ENCODE peak calls at places on chromosome 12, in four cellular contexts. One of them, this sample, is unnamed.
A peak's percentile ranks its signal among the peaks of the same experiment; 100 is the strongest.

GRCh38 chr12:81779216-81779615 is 20.1 kb upstream of the PPFIA2 start:
- DNase-seq in tibial nerve: no peak
- DNase-seq in HepG2: no peak
- DNase-seq in CD8-positive, alpha-beta memory T cell: no peak
- DNase-seq in this sample: no peak

GRCh38 chr12:102946042-102946441 is 11.4 kb upstream of the ASCL1 start:
- DNase-seq in tibial nerve: no peak
- DNase-seq in HepG2: no peak
- DNase-seq in CD8-positive, alpha-beta memory T cell: no peak
- DNase-seq in this sample: no peak

GRCh38 chr12:93434305-93434704 is 7.4 kb downstream of the UBE2N start:
- DNase-seq in tibial nerve: no peak
- DNase-seq in HepG2: no peak
- DNase-seq in CD8-positive, alpha-beta memory T cell: no peak
- DNase-seq in this sample: no peak

GRCh38 chr12:63306476-63306875 is 155.5 kb upstream of the AVPR1A start:
- DNase-seq in tibial nerve: no peak
- DNase-seq in HepG2: no peak
- DNase-seq in CD8-positive, alpha-beta memory T cell: no peak
- DNase-seq in this sample: no peak

GRCh38 chr12:546265-546919 is 86.7 kb downstream of the B4GALNT3 start:
- DNase-seq in tibial nerve: no peak
- DNase-seq in HepG2: no peak
- DNase-seq in CD8-positive, alpha-beta memory T cell: no peak
- DNase-seq in this sample: no peak

GRCh38 chr12:105502426-105502930 is 172.0 kb downstream of the C12orf75 start:
- DNase-seq in tibial nerve: no peak
- DNase-seq in HepG2: no peak
- DNase-seq in CD8-positive, alpha-beta memory T cell: no peak
- DNase-seq in this sample: no peak

GRCh38 chr12:79444089-79444488 is 246.7 kb downstream of the PAWR start:
- DNase-seq in tibial nerve: no peak
- DNase-seq in HepG2: no peak
- DNase-seq in CD8-positive, alpha-beta memory T cell: no peak
- DNase-seq in this sample: no peak

GRCh38 chr12:112570096-112570495 is 151.3 kb downstream of the PTPN11 start:
- DNase-seq in tibial nerve: no peak
- DNase-seq in HepG2: no peak
- DNase-seq in CD8-positive, alpha-beta memory T cell: no peak
- DNase-seq in this sample: no peak

GRCh38 chr12:82474798-82475184 is 116.5 kb downstream of the METTL25 start:
- DNase-seq in tibial nerve: no peak
- DNase-seq in HepG2: no peak
- DNase-seq in CD8-positive, alpha-beta memory T cell: no peak
- DNase-seq in this sample: no peak

GRCh38 chr12:50825372-50825838 is 17.3 kb upstream of the TMPRSS12 start:
- DNase-seq in tibial nerve: no peak
- DNase-seq in HepG2: peak; percentile 62
- DNase-seq in CD8-positive, alpha-beta memory T cell: no peak
- DNase-seq in this sample: no peak

GRCh38 chr12:96456265-96456974 is 33.0 kb upstream of the CFAP54 start:
- DNase-seq in tibial nerve: no peak
- DNase-seq in HepG2: no peak
- DNase-seq in CD8-positive, alpha-beta memory T cell: no peak
- DNase-seq in this sample: no peak

GRCh38 chr12:6165418-6165817 is 34.8 kb upstream of the CD9 start:
- DNase-seq in tibial nerve: no peak
- DNase-seq in HepG2: no peak
- DNase-seq in CD8-positive, alpha-beta memory T cell: no peak
- DNase-seq in this sample: no peak

GRCh38 chr12:76313289-76313688 is 34.9 kb downstream of the BBS10 start:
- DNase-seq in tibial nerve: no peak
- DNase-seq in HepG2: no peak
- DNase-seq in CD8-positive, alpha-beta memory T cell: no peak
- DNase-seq in this sample: no peak

GRCh38 chr12:93306636-93307035 is 71.1 kb upstream of the NUDT4 start:
- DNase-seq in tibial nerve: no peak
- DNase-seq in HepG2: no peak
- DNase-seq in CD8-positive, alpha-beta memory T cell: no peak
- DNase-seq in this sample: no peak

GRCh38 chr12:47867496-47867941 is 37.3 kb downstream of the VDR start:
- DNase-seq in tibial nerve: no peak
- DNase-seq in HepG2: no peak
- DNase-seq in CD8-positive, alpha-beta memory T cell: no peak
- DNase-seq in this sample: no peak

GRCh38 chr12:109930028-109930800 is 30.1 kb downstream of the TCHP start:
- DNase-seq in tibial nerve: no peak
- DNase-seq in HepG2: no peak
- DNase-seq in CD8-positive, alpha-beta memory T cell: no peak
- DNase-seq in this sample: no peak

GRCh38 chr12:39692258-39692853 is 72.8 kb upstream of the ABCD2 start:
- DNase-seq in tibial nerve: no peak
- DNase-seq in HepG2: no peak
- DNase-seq in CD8-positive, alpha-beta memory T cell: no peak
- DNase-seq in this sample: no peak

GRCh38 chr12:15599266-15600037 is 189.7 kb downstream of the EPS8 start:
- DNase-seq in tibial nerve: no peak
- DNase-seq in HepG2: no peak
- DNase-seq in CD8-positive, alpha-beta memory T cell: no peak
- DNase-seq in this sample: no peak

DNA sequence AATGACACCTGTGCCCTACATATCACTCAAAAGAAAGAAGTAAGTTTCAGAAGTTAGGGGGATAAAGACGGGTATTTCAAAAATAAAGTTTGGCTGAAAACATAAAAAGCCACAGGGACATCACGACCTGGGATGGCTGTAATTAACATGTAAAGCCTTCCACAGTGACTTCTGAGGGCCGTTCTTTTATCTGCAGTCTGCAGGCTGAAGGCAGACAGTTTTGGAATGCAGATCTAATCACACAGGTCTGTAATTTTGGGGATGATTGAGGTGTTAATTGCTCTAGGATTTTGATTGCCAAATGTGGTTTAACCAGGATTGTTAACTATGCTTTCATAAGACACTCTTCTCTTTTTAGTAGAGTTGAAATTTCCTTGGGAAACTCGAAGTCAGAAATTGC is 355.5 kb downstream of the ATP23 start:
- DNase-seq in tibial nerve: no peak
- DNase-seq in HepG2: no peak
- DNase-seq in CD8-positive, alpha-beta memory T cell: no peak
- DNase-seq in this sample: no peak
- H3K27ac ChIP-seq in tibial nerve: no peak overlapping the region
- H3K27ac ChIP-seq in HepG2: no peak overlapping the region
- H3K27ac ChIP-seq in CD8-positive, alpha-beta memory T cell: no peak overlapping the region
- H3K27ac ChIP-seq in this sample: no peak overlapping the region

GRCh38 chr12:132937476-132937875 is 18.6 kb downstream of the ZNF605 start:
- DNase-seq in tibial nerve: no peak
- DNase-seq in HepG2: no peak
- DNase-seq in CD8-positive, alpha-beta memory T cell: no peak
- DNase-seq in this sample: no peak
- H3K9me3 ChIP-seq in tibial nerve: peaks cover 72% of the 10 kb centered on the region
- H3K9me3 ChIP-seq in HepG2: peaks cover 73% of the 10 kb centered on the region
- H3K9me3 ChIP-seq in CD8-positive, alpha-beta memory T cell: peaks cover 16% of the 10 kb centered on the region
- H3K9me3 ChIP-seq in this sample: peaks cover 65% of the 10 kb centered on the region

GRCh38 chr12:38137287-38137686 is 179.3 kb upstream of the ALG10B start:
- DNase-seq in tibial nerve: no peak
- DNase-seq in HepG2: no peak
- DNase-seq in CD8-positive, alpha-beta memory T cell: no peak
- DNase-seq in this sample: no peak
- H3K27ac ChIP-seq in tibial nerve: no peak overlapping the region
- H3K27ac ChIP-seq in HepG2: no peak overlapping the region
- H3K27ac ChIP-seq in CD8-positive, alpha-beta memory T cell: no peak overlapping the region
- H3K27ac ChIP-seq in this sample: no peak overlapping the region

DNA sequence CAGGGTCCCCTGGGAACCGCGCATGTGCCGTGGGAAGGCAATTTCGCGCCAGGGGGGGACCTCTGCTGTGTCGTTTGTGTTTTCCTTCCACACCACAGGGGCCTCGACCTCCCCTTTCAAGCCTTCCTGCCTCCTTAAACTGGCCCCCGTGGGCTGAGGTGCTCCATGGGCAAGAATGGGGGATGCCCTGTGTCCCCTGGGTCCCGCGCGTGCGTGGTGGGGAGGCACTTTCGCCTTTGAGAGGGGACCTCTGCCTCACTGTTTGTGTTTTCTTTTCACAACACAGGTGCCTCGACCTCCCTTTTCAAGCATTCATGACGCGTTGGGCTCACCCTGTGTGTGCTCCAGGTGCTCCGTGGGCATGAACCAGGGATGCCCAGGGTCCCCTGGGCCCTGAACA is 348.8 kb downstream of the ALG10 start:
- DNase-seq in tibial nerve: no peak
- DNase-seq in HepG2: no peak
- DNase-seq in CD8-positive, alpha-beta memory T cell: no peak
- DNase-seq in this sample: no peak
- H3K9me3 ChIP-seq in tibial nerve: no peaks in the 10 kb centered on the region
- H3K9me3 ChIP-seq in HepG2: no peaks in the 10 kb centered on the region
- H3K9me3 ChIP-seq in CD8-positive, alpha-beta memory T cell: no peaks in the 10 kb centered on the region
- H3K9me3 ChIP-seq in this sample: peaks cover 37% of the 10 kb centered on the region

GRCh38 chr12:122893208-122894151 is 2.4 kb downstream of the VPS37B start:
- DNase-seq in tibial nerve: no peak
- DNase-seq in HepG2: no peak
- DNase-seq in CD8-positive, alpha-beta memory T cell: no peak
- DNase-seq in this sample: no peak
- H3K27ac ChIP-seq in tibial nerve: peak overlapping the region; percentile 95
- H3K27ac ChIP-seq in HepG2: no peak overlapping the region
- H3K27ac ChIP-seq in CD8-positive, alpha-beta memory T cell: peak overlapping the region; percentile 91
- H3K27ac ChIP-seq in this sample: no peak overlapping the region

GRCh38 chr12:130044991-130045621 is 117.2 kb upstream of the FZD10 start:
- DNase-seq in tibial nerve: no peak
- DNase-seq in HepG2: peak; percentile 75
- DNase-seq in CD8-positive, alpha-beta memory T cell: no peak
- DNase-seq in this sample: no peak
- H3K9me3 ChIP-seq in tibial nerve: no peaks in the 10 kb centered on the region
- H3K9me3 ChIP-seq in HepG2: no peaks in the 10 kb centered on the region
- H3K9me3 ChIP-seq in CD8-positive, alpha-beta memory T cell: no peaks in the 10 kb centered on the region
- H3K9me3 ChIP-seq in this sample: no peaks in the 10 kb centered on the region

GRCh38 chr12:56682323-56682722 is 5.8 kb downstream of the PTGES3 start:
- DNase-seq in tibial nerve: no peak
- DNase-seq in HepG2: no peak
- DNase-seq in CD8-positive, alpha-beta memory T cell: no peak
- DNase-seq in this sample: no peak

GRCh38 chr12:56677680-56678079 is 10.4 kb downstream of the PTGES3 start:
- DNase-seq in tibial nerve: no peak
- DNase-seq in HepG2: no peak
- DNase-seq in CD8-positive, alpha-beta memory T cell: no peak
- DNase-seq in this sample: no peak

GRCh38 chr12:56679834-56680575 is 8.1 kb downstream of the PTGES3 start:
- DNase-seq in tibial nerve: no peak
- DNase-seq in HepG2: no peak
- DNase-seq in CD8-positive, alpha-beta memory T cell: no peak
- DNase-seq in this sample: no peak

GRCh38 chr12:56676851-56677601 is 11.1 kb downstream of the PTGES3 start:
- DNase-seq in tibial nerve: no peak
- DNase-seq in HepG2: no peak
- DNase-seq in CD8-positive, alpha-beta memory T cell: no peak
- DNase-seq in this sample: no peak

GRCh38 chr12:56678852-56679251 is 9.2 kb downstream of the PTGES3 start:
- DNase-seq in tibial nerve: no peak
- DNase-seq in HepG2: no peak
- DNase-seq in CD8-positive, alpha-beta memory T cell: no peak
- DNase-seq in this sample: no peak
- H3K27ac ChIP-seq in tibial nerve: no peak overlapping the region
- H3K27ac ChIP-seq in HepG2: no peak overlapping the region
- H3K27ac ChIP-seq in CD8-positive, alpha-beta memory T cell: no peak overlapping the region
- H3K27ac ChIP-seq in this sample: peak overlapping the region; percentile 21

GRCh38 chr12:25594376-25594775 is 41.3 kb upstream of the LMNTD1 start:
- DNase-seq in tibial nerve: no peak
- DNase-seq in HepG2: no peak
- DNase-seq in CD8-positive, alpha-beta memory T cell: no peak
- DNase-seq in this sample: no peak

GRCh38 chr12:25598956-25599355 is 45.9 kb upstream of the LMNTD1 start:
- DNase-seq in tibial nerve: no peak
- DNase-seq in HepG2: no peak
- DNase-seq in CD8-positive, alpha-beta memory T cell: no peak
- DNase-seq in this sample: no peak
- H3K9me3 ChIP-seq in tibial nerve: no peaks in the 10 kb centered on the region
- H3K9me3 ChIP-seq in HepG2: no peaks in the 10 kb centered on the region
- H3K9me3 ChIP-seq in CD8-positive, alpha-beta memory T cell: no peaks in the 10 kb centered on the region
- H3K9me3 ChIP-seq in this sample: no peaks in the 10 kb centered on the region